ENCODE peak calls at places on chromosomes 3 and 15, in nine cellular contexts. E is ovary, N is right cardiac atrium, R is NCI-H1105 treated with DMSO at 0.1 percent for 48 hours, G is iPS DF 19.7, X is Right ventricle myocardium superior, U is HuH-7, I is upper lobe of right lung, M is pulmonary artery endothelial cell. O is an unnamed sample.

GRCh38 chr3:8482960-8483665 is 18.5 kb upstream of the LMCD1 start:
- DNase-seq in M (peak), N (peak), G (no peak), R (no peak), X (peak), I (no peak), U (no peak), E (peak), O (no peak)

GRCh38 chr15:66138882-66139281 is 114.7 kb downstream of the MEGF11 start:
- DNase-seq in E (no peak), U (no peak), I (no peak), M (no peak), N (no peak), X (no peak), R (no peak), G (no peak), O (no peak)

GRCh38 chr3:53688066-53688465 is 158.2 kb downstream of the CHDH start:
- DNase-seq in N (no peak), I (no peak), R (no peak), U (no peak), M (no peak), G (no peak), E (no peak), X (no peak), O (no peak)

GRCh38 chr3:128242818-128243601 is 89.7 kb downstream of the EEFSEC start:
- DNase-seq in U (no peak), E (no peak), M (no peak), I (no peak), X (no peak), G (no peak), R (no peak), N (no peak), O (no peak)

GRCh38 chr15:32794973-32795372 is 77.2 kb downstream of the GREM1 start:
- DNase-seq in N (no peak), R (no peak), U (no peak), X (no peak), I (no peak), M (no peak), E (no peak), G (no peak), O (no peak)

GRCh38 chr15:28890711-28891495 is 5.1 kb downstream of the APBA2 start:
- DNase-seq in M (no peak), U (no peak), I (no peak), G (no peak), E (no peak), R (no peak), N (no peak), X (no peak), O (no peak)

GRCh38 chr15:57218826-57219576 is 157.3 kb upstream of the CGNL1 start:
- DNase-seq in I (no peak), R (peak), N (no peak), G (peak), M (no peak), E (no peak), U (no peak), X (no peak), O (no peak)

GRCh38 chr3:62151591-62151990 is 221.8 kb downstream of the FEZF2 start:
- DNase-seq in N (no peak), E (no peak), X (no peak), U (no peak), I (no peak), G (no peak), R (no peak), M (no peak), O (no peak)

GRCh38 chr3:160831411-160831810 is 75.4 kb downstream of the PPM1L start:
- DNase-seq in E (no peak), R (no peak), I (no peak), M (no peak), G (no peak), X (no peak), U (no peak), N (no peak), O (no peak)

GRCh38 chr15:79844221-79844620 is 52.6 kb downstream of the MTHFS start:
- DNase-seq in R (no peak), U (no peak), G (no peak), E (no peak), N (no peak), M (no peak), I (no peak), X (no peak), O (no peak)

GRCh38 chr15:59160880-59161593 is 45.6 kb upstream of the LDHAL6B start:
- DNase-seq in E (no peak), U (peak), N (no peak), R (peak), X (no peak), M (no peak), I (no peak), G (no peak), O (no peak)

GRCh38 chr3:58034738-58035511 is 26.7 kb downstream of the FLNB start:
- DNase-seq in R (no peak), M (no peak), I (no peak), X (no peak), U (no peak), G (no peak), E (no peak), N (no peak), O (no peak)

GRCh38 chr3:51984269-51984647 is 923 bp downstream of the ACY1 start:
- DNase-seq in M (no peak), G (no peak), N (no peak), R (no peak), U (no peak), E (no peak), I (no peak), X (no peak), O (no peak)

O was measured in NT2/D1.